ENCODE peak calls at places on chromosome 18, in four cellular contexts. F, R, O and V are unnamed samples.

GRCh38 chr18:46706968-46707367 is 49.9 kb downstream of the ST8SIA5 start:
- DNase-seq in F (no peak), R (no peak), O (no peak), V (no peak)

GRCh38 chr18:49813071-49813320 is 337 bp downstream of the ACAA2 start:
- DNase-seq in F (no peak), R (peak), O (no peak), V (no peak)

GRCh38 chr18:74963820-74964446 is 245.0 kb downstream of the PTGR3 start:
- DNase-seq in F (no peak), R (peak), O (peak), V (no peak)

GRCh38 chr18:77320960-77321559 is 71.4 kb downstream of the GALR1 start:
- DNase-seq in F (no peak), R (no peak), O (no peak), V (no peak)

GRCh38 chr18:22846088-22846683 is 86.9 kb upstream of the RBBP8 start:
- DNase-seq in F (no peak), R (peak), O (no peak), V (no peak)

GRCh38 chr18:42414756-42415454 is 459.9 kb downstream of the PIK3C3 start:
- DNase-seq in F (no peak), R (no peak), O (no peak), V (no peak)

GRCh38 chr18:45837283-45838070 is 12.0 kb downstream of the SIGLEC15 start:
- DNase-seq in F (no peak), R (no peak), O (peak), V (no peak)

GRCh38 chr18:5294618-5295230 is 802 bp downstream of the ZBTB14 start:
- DNase-seq in F (no peak), R (no peak), O (peak), V (no peak)

GRCh38 chr18:23227729-23228075 is 92.4 kb downstream of the CABLES1 start:
- DNase-seq in F (no peak), R (no peak), O (no peak), V (no peak)

GRCh38 chr18:56248613-56249235 is 389.7 kb downstream of the TXNL1 start:
- DNase-seq in F (peak), R (no peak), O (no peak), V (peak)

GRCh38 chr18:48599391-48599790 is 60.6 kb downstream of the CTIF start:
- DNase-seq in F (no peak), R (no peak), O (no peak), V (no peak)

GRCh38 chr18:48597671-48598070 is 58.8 kb downstream of the CTIF start:
- DNase-seq in F (no peak), R (no peak), O (no peak), V (no peak)

GRCh38 chr18:48600746-48601090 is 61.9 kb downstream of the CTIF start:
- DNase-seq in F (no peak), R (no peak), O (no peak), V (no peak)

GRCh38 chr18:48602759-48603390 is 64.0 kb downstream of the CTIF start:
- DNase-seq in F (no peak), R (no peak), O (no peak), V (no peak)

GRCh38 chr18:48600046-48600745 is 61.4 kb downstream of the CTIF start:
- DNase-seq in F (no peak), R (no peak), O (no peak), V (no peak)
- TF ChIP-seq SPI1 in F (no peak), R (no peak), O (no peak), V (no peak)

DNA sequence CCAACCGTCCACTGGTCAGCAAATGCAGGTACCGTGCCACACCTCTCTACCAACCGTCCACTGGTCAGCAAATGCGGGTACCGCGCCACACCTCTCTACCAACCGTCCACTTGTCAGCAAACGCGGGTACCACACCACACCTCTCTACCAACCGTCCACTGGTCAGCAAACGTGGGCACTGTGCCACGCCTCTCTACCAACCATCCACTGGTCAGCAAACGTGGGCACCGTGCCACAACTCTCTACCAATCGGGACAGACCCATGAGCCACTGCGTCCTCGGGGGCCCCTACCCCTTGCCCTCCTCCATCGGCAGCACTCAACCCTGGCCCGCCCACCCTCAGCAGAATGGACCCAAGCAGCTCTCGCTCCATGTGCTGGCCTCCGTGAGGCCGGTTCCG is 226.4 kb upstream of the SALL3 start:
- DNase-seq in F (no peak), R (no peak), O (no peak), V (no peak)
- TF ChIP-seq SPI1 in F (no peak), R (no peak), O (no peak), V (no peak)

DNA sequence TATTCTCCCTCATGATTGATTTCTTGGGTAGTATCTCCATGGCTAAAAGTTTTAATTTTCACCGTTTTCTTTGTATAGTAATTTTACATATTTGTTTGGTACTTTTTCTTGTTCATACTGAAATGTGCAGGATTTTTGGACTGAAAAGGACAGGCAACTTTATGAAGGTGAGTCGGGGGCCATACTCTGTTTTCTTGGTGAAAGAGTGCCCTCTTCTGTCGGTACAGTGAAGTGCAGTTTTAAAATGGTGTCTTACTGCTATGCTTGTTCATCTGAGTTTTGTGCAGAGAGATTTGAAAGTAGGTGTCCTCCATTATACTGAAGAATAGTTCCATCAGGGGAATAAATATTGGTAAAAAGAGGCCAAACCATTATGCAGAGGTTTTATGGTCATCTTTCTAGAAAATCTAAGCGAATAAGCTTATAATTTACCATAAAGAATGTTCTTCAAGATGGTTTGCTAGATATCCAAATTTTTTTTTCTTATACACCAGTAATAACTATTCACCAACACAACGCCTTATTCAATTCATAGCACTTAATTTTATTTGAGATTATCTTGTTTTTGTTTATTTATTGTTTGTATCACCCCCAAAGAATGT is 8.7 kb upstream of the SERPINB13 start:
- DNase-seq in F (no peak), R (peak), O (no peak), V (no peak)
- TF ChIP-seq SPI1 in F (no peak), R (no peak), O (no peak), V (no peak)

GRCh38 chr18:58861853-58862252 is 2.8 kb upstream of the ZNF532 start:
- DNase-seq in F (no peak), R (no peak), O (no peak), V (no peak)

GRCh38 chr18:58858591-58859468 is 5.8 kb upstream of the ZNF532 start:
- DNase-seq in F (no peak), R (no peak), O (no peak), V (no peak)

GRCh38 chr18:58860747-58861224 is 3.9 kb upstream of the ZNF532 start:
- DNase-seq in F (no peak), R (no peak), O (no peak), V (no peak)

GRCh38 chr18:58861353-58861752 is 3.3 kb upstream of the ZNF532 start:
- DNase-seq in F (no peak), R (no peak), O (no peak), V (no peak)

GRCh38 chr18:58859935-58860334 is 4.7 kb upstream of the ZNF532 start:
- DNase-seq in F (no peak), R (no peak), O (no peak), V (no peak)
- TF ChIP-seq SPI1 in F (no peak), R (no peak), O (no peak), V (no peak)